ENCODE peak calls at places on chromosomes 5 and 9, in four cellular contexts. A, T, R and Z are unnamed samples.

GRCh38 chr9:3181049-3181953 is 337.4 kb upstream of the PUM3 start:
- DNase-seq in A (no peak), T (peak), R (no peak), Z (peak)

GRCh38 chr5:117131048-117131679 is 556.5 kb upstream of the SEMA6A start:
- DNase-seq in A (peak), T (no peak), R (no peak), Z (no peak)

GRCh38 chr5:5687113-5687512 is 264.6 kb downstream of the ICE1 start:
- DNase-seq in A (no peak), T (no peak), R (no peak), Z (no peak)

GRCh38 chr5:139765409-139766217 is 30.0 kb upstream of the PSD2 start:
- DNase-seq in A (no peak), T (peak), R (peak), Z (peak)

GRCh38 chr9:37974506-37975173 is 70.7 kb upstream of the SLC25A51 start:
- DNase-seq in A (no peak), T (no peak), R (no peak), Z (no peak)

GRCh38 chr9:122348791-122349190 is 22.0 kb upstream of the PTGS1 start:
- DNase-seq in A (no peak), T (peak), R (no peak), Z (no peak)

GRCh38 chr9:107751522-107752235 is 262.1 kb upstream of the KLF4 start:
- DNase-seq in A (peak), T (peak), R (no peak), Z (no peak)

GRCh38 chr9:94717656-94718225 is 8.8 kb upstream of the AOPEP start:
- DNase-seq in A (no peak), T (no peak), R (no peak), Z (no peak)

GRCh38 chr9:130242270-130243014 is 23.1 kb upstream of the HMCN2 start:
- DNase-seq in A (no peak), T (no peak), R (no peak), Z (no peak)
- TF ChIP-seq TCF7 in A (no peak), T (no peak), R (no peak), Z (no peak)

GRCh38 chr5:82351754-82352145 is 73.6 kb upstream of the RPS23 start:
- DNase-seq in A (no peak), T (peak), R (peak), Z (no peak)
- TF ChIP-seq CREM in A (no peak), T (no peak), R (no peak), Z (no peak)

GRCh38 chr5:91243286-91243685 is 139.8 kb downstream of the ARRDC3 start:
- DNase-seq in A (no peak), T (no peak), R (no peak), Z (no peak)

GRCh38 chr5:91244380-91245073 is 138.6 kb downstream of the ARRDC3 start:
- DNase-seq in A (no peak), T (no peak), R (no peak), Z (no peak)

GRCh38 chr5:91245871-91246270 is 137.2 kb downstream of the ARRDC3 start:
- DNase-seq in A (no peak), T (no peak), R (no peak), Z (no peak)

GRCh38 chr5:91245074-91245452 is 138.1 kb downstream of the ARRDC3 start:
- DNase-seq in A (no peak), T (no peak), R (no peak), Z (no peak)

DNA sequence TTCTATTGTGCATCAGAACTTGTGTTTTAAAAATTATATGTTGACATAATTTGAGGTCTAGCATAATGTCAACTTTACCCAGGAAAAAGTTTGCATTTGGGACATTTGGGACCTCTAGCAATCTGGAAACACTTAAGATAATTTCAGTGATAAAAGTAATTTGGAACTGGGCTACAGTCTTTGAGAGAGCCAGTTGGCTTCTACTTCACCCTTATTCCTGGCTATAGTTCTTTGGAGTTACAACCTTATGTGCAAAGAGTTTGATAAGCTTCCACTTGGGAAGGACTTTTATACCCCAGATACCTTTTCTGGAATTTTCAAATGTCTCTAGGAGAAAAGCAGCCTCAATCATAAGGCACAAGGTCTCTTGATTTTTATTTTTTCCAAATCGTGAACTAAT is 139.3 kb downstream of the ARRDC3 start:
- DNase-seq in A (no peak), T (no peak), R (no peak), Z (no peak)
- TF ChIP-seq TCF7 in A (no peak), T (no peak), R (no peak), Z (no peak)

GRCh38 chr5:39299962-39300361 is 64.3 kb downstream of the C9 start:
- DNase-seq in A (no peak), T (no peak), R (no peak), Z (no peak)

GRCh38 chr5:39294736-39295135 is 69.6 kb downstream of the C9 start:
- DNase-seq in A (no peak), T (no peak), R (no peak), Z (no peak)
- TF ChIP-seq CREM in A (no peak), T (no peak), R (no peak), Z (no peak)